ENCODE peak calls at places on chromosome 14, in six cellular contexts. Y is MM.1S, Q is nephron progenitor cell, S is AG04450, W is hepatocyte, V is psoas muscle. N is an unnamed sample.

GRCh38 chr14:82855912-82856381 is 1322.3 kb upstream of the SEL1L start:
- DNase-seq in Y (peak), Q (no peak), S (no peak), W (peak), V (no peak), N (peak)

GRCh38 chr14:93115920-93116675 is at the start of gene ITPK1:
- DNase-seq in Y (peak), Q (peak), S (no peak), W (peak), V (peak), N (peak)

GRCh38 chr14:40682131-40682913 is 924.4 kb upstream of the LRFN5 start:
- DNase-seq in Y (no peak), Q (no peak), S (no peak), W (no peak), V (no peak), N (no peak)

GRCh38 chr14:68978550-68978911 is 571 bp downstream of the ACTN1 start:
- DNase-seq in Y (no peak), Q (peak), S (no peak), W (peak), V (peak), N (peak)

GRCh38 chr14:100446572-100446971 is 123.4 kb downstream of the SLC25A47 start:
- DNase-seq in Y (no peak), Q (no peak), S (no peak), W (no peak), V (no peak), N (no peak)

GRCh38 chr14:71452987-71453386 is 479.2 kb upstream of the RGS6 start:
- DNase-seq in Y (no peak), Q (no peak), S (no peak), W (no peak), V (no peak), N (no peak)

GRCh38 chr14:68547305-68548193 is 245.3 kb downstream of the ZFP36L1 start:
- DNase-seq in Y (no peak), Q (no peak), S (peak), W (peak), V (peak), N (no peak)

GRCh38 chr14:40368314-40368713 is 936.1 kb upstream of the FBXO33 start:
- DNase-seq in Y (no peak), Q (no peak), S (no peak), W (no peak), V (no peak), N (no peak)

GRCh38 chr14:70808402-70809237 is 693 bp downstream of the MAP3K9 start:
- DNase-seq in Y (peak), Q (peak), S (no peak), W (peak), V (peak), N (peak)

DNA sequence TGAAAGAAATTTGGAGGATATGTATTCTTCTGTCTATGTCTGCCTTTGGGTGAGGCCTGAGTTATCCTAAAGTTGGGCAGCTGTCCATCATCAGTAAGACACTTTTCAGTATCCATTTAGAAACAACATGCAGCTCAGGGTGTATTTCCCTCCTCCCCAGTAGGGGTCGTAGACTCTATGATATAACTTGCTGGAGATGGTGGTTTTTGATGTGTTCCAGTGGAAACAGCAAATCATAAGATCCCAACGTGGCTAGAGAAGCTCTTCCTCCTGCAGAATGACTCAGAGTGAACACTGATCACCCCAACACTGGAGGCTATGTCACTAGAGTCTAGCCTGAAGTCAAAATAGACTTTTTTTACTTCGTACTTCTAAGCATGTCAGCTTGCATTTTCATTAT is 331.6 kb upstream of the STXBP6 start:
- DNase-seq in Y (no peak), Q (no peak), S (no peak), W (peak), V (no peak), N (no peak)
- TF ChIP-seq CTCF in Y (peak), Q (peak), S (no peak), W (peak), V (no peak), N (peak)

GRCh38 chr14:24093901-24094838 is at the start of gene PCK2:
- DNase-seq in Y (peak), Q (peak), S (peak), W (peak), V (peak), N (peak)
- TF ChIP-seq CTCF in Y (no peak), Q (no peak), S (no peak), W (no peak), V (no peak), N (no peak)

DNA sequence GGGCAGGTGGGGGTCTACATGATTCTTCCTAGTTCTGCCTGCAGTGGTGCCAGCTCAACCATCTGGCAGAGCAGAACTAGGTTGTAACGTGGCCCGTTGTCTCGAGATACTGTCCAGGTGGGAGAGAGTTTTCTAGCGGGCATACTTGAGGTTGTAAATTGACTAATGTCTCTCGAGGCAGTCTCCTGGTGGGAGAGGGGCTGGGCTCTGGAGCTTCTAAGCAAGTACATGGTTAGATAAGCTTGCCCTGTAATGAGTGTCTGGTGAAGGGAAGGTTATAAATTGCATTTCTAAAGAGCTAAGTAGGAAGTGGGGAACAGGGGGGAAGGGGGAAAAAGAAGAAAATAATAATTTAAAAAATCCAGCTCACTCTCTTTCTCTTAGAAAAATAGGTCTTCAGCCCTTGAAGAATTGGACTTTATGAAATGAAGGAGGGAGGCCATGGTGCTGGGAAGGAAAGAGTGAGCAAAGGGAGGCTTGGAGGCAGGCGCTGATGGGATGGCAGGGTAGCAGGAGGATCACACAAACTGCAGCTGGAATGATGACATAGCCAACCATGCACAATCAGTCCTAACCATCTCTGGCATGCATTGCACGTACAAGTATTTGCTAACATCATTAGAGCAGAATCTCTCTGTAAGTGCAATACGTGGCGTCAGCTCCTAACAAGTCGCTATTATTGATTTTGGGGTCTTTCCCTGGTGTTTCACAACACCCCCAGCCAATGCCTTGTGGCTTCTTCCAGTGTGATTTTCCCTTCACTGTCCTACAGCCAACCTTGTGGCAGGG is 18.3 kb downstream of the BDKRB1 start:
- DNase-seq in Y (no peak), Q (no peak), S (peak), W (peak), V (no peak), N (no peak)
- TF ChIP-seq CTCF in Y (no peak), Q (no peak), S (no peak), W (no peak), V (no peak), N (no peak)

GRCh38 chr14:90091393-90091792 is 29.6 kb downstream of the KCNK13 start:
- DNase-seq in Y (no peak), Q (no peak), S (no peak), W (no peak), V (no peak), N (no peak)
- TF ChIP-seq CTCF in Y (no peak), Q (no peak), S (no peak), W (no peak), V (no peak), N (no peak)

GRCh38 chr14:76848879-76849278 is 22.7 kb downstream of the LRRC74A start:
- DNase-seq in Y (no peak), Q (no peak), S (no peak), W (no peak), V (no peak), N (no peak)

GRCh38 chr14:76846331-76847047 is 20.3 kb downstream of the LRRC74A start:
- DNase-seq in Y (no peak), Q (no peak), S (no peak), W (no peak), V (no peak), N (no peak)

GRCh38 chr14:76842414-76842813 is 16.2 kb downstream of the LRRC74A start:
- DNase-seq in Y (no peak), Q (no peak), S (no peak), W (no peak), V (no peak), N (no peak)

GRCh38 chr14:76844223-76844622 is 18.0 kb downstream of the LRRC74A start:
- DNase-seq in Y (no peak), Q (no peak), S (no peak), W (no peak), V (peak), N (no peak)
- TF ChIP-seq CTCF in Y (no peak), Q (no peak), S (peak), W (no peak), V (peak), N (no peak)

DNA sequence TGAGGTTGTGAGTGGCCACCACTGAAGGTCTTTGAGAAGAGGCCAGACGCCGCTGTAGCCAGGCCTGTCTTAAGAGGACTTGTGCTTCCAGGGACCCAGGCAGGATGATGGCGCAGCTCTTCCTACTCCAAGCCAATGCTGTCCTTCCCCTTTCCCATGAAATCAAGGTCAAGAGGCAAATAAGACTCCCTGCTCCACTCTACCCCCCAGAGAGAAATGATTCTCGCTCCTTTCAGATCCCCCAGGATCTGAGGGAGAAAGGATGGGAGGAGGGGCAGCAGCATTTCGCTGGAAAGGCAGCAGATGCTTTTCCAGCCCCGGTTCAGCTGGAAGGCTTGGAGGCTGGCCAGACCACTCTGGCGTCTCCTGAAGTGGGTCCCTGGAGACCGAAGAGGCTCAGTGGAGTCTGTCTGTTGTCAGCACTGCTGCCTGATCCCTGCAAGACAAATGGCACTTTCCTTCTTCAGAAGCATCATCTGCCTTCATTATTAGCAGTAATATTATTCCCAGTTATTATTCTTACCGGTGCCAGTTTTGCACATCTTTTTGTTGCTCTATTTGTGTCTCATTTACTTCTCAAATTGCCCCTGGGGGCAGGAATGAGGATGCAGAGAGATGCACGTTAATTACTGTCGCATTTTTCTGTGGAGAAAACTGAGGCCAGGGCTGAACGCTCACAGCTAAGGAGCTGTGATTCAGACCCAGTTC is 51.4 kb downstream of the C14orf132 start:
- DNase-seq in Y (no peak), Q (peak), S (peak), W (peak), V (peak), N (no peak)
- TF ChIP-seq CTCF in Y (no peak), Q (no peak), S (peak), W (no peak), V (no peak), N (no peak)

GRCh38 chr14:64572721-64573508 is 23.2 kb downstream of the PPP1R36 start:
- DNase-seq in Y (no peak), Q (no peak), S (peak), W (no peak), V (no peak), N (no peak)
- TF ChIP-seq CTCF in Y (no peak), Q (no peak), S (no peak), W (no peak), V (no peak), N (no peak)

GRCh38 chr14:87067597-87067996 is 925.4 kb downstream of the GALC start:
- DNase-seq in Y (no peak), Q (no peak), S (no peak), W (no peak), V (no peak), N (no peak)

GRCh38 chr14:87065366-87065765 is 927.6 kb downstream of the GALC start:
- DNase-seq in Y (no peak), Q (no peak), S (no peak), W (no peak), V (no peak), N (no peak)

GRCh38 chr14:87067061-87067460 is 925.9 kb downstream of the GALC start:
- DNase-seq in Y (peak), Q (no peak), S (no peak), W (no peak), V (no peak), N (no peak)

GRCh38 chr14:87063181-87063580 is 929.8 kb downstream of the GALC start:
- DNase-seq in Y (no peak), Q (no peak), S (no peak), W (no peak), V (no peak), N (no peak)

DNA sequence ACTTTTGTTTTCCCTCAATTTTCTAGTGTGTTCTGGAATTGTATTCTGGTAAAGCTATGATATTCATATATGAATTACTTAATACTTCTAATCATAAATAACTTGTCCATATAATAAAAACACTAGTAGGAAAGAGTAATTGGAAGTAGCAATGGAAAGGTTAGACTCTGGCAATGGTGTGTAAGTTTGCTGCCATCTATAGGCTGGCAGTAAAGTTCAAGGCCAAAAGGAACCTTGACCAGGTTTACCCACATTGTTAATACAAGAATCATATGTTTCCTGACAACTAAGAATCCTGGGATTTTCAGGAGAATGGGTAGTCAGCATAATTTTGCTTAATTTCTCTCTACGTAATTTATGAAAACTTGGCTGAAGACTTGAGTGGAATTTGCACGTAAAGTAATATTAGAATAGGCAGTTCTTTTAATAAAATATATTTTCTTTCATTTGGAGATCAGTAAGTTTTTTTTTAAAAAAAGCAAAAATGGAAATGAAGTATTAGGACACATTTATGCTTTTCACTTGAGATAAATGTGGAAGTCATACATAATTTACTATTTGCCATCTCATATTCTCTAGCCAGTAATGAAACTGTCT is 926.7 kb downstream of the GALC start:
- DNase-seq in Y (no peak), Q (no peak), S (no peak), W (no peak), V (no peak), N (no peak)
- TF ChIP-seq CTCF in Y (peak), Q (peak), S (peak), W (peak), V (no peak), N (no peak)

GRCh38 chr14:104975481-104976197 is 2.5 kb downstream of the AHNAK2 start:
- DNase-seq in Y (no peak), Q (peak), S (no peak), W (peak), V (no peak), N (peak)
- TF ChIP-seq CTCF in Y (no peak), Q (no peak), S (no peak), W (no peak), V (no peak), N (peak)

GRCh38 chr14:78700236-78700635 is 530.1 kb downstream of the NRXN3 start:
- DNase-seq in Y (no peak), Q (no peak), S (no peak), W (no peak), V (no peak), N (no peak)
- TF ChIP-seq CTCF in Y (no peak), Q (no peak), S (no peak), W (no peak), V (no peak), N (no peak)